ENCODE peak calls at places on chromosomes 1 and 21, in ten cellular contexts. M is progenitor cell of endocrine pancreas; I is activated CD8-positive, alpha-beta memory T cell treated with anti-CD3 and anti-CD28 coated beads for 24 hours; L is MCF 10A; F is mammary epithelial cell; C is stimulated activated CD8-positive, alpha-beta memory T cell treated with anti-CD3 and anti-CD28 coated beads, Interleukin-2, amount 100 ng/mL, for 1 hour; H is RWPE1; W is HL-60; R is SK-N-DZ; G is NCI-H1105 treated with DMSO at 0.1 percent for 48 hours. Z is an unnamed sample.

GRCh38 chr1:178155478-178156255 is 61.8 kb downstream of the RASAL2 start:
- DNase-seq in M (no peak), I (no peak), L (no peak), F (no peak), C (no peak), H (no peak), W (no peak), R (no peak), G (no peak), Z (no peak)

GRCh38 chr1:236451796-236452373 is 57.8 kb downstream of the EDARADD start:
- DNase-seq in M (no peak), I (peak), L (peak), F (peak), C (no peak), H (no peak), W (peak), R (no peak), G (no peak), Z (no peak)

GRCh38 chr1:54134301-54134700 is 18.5 kb downstream of the CDCP2 start:
- DNase-seq in M (no peak), I (no peak), L (no peak), F (no peak), C (no peak), H (no peak), W (no peak), R (no peak), G (no peak), Z (no peak)

GRCh38 chr1:62325696-62326095 is 6.5 kb upstream of the KANK4 start:
- DNase-seq in M (no peak), I (no peak), L (peak), F (peak), C (no peak), H (no peak), W (no peak), R (no peak), G (no peak), Z (no peak)

GRCh38 chr1:180265871-180266270 is 35.8 kb downstream of the LHX4 start:
- DNase-seq in M (no peak), I (no peak), L (no peak), F (no peak), C (no peak), H (no peak), W (no peak), R (no peak), G (no peak), Z (no peak)

GRCh38 chr1:89286549-89287181 is 14.0 kb upstream of the GBP5 start:
- DNase-seq in M (no peak), I (no peak), L (no peak), F (no peak), C (no peak), H (no peak), W (no peak), R (no peak), G (no peak), Z (no peak)

GRCh38 chr1:178417858-178418257 is 78.9 kb downstream of the CLEC20A start:
- DNase-seq in M (no peak), I (no peak), L (peak), F (peak), C (no peak), H (peak), W (no peak), R (no peak), G (no peak), Z (no peak)

GRCh38 chr1:210321131-210321530 is 7.6 kb upstream of the HHAT start:
- DNase-seq in M (no peak), I (no peak), L (peak), F (no peak), C (no peak), H (peak), W (no peak), R (no peak), G (peak), Z (no peak)

GRCh38 chr1:151653397-151653796 is 41.5 kb downstream of the SNX27 start:
- DNase-seq in M (no peak), I (no peak), L (peak), F (no peak), C (no peak), H (no peak), W (peak), R (no peak), G (no peak), Z (no peak)

GRCh38 chr1:14945132-14946010 is 208.2 kb upstream of the TMEM51 start:
- DNase-seq in M (no peak), I (no peak), L (no peak), F (peak), C (no peak), H (no peak), W (no peak), R (peak), G (no peak), Z (no peak)

GRCh38 chr1:36768486-36769178 is 265.7 kb downstream of the GRIK3 start:
- DNase-seq in M (no peak), I (no peak), L (no peak), F (no peak), C (no peak), H (no peak), W (no peak), R (no peak), G (no peak), Z (no peak)

GRCh38 chr21:41453761-41454160 is 27.7 kb downstream of the MX1 start:
- DNase-seq in M (no peak), I (no peak), L (no peak), F (no peak), C (no peak), H (no peak), W (no peak), R (no peak), G (no peak), Z (no peak)

GRCh38 chr1:24720152-24720551 is 25.1 kb upstream of the CLIC4 start:
- DNase-seq in M (no peak), I (no peak), L (peak), F (peak), C (no peak), H (no peak), W (no peak), R (no peak), G (no peak), Z (no peak)

GRCh38 chr1:17920881-17921635 is 165.9 kb downstream of the ACTL8 start:
- DNase-seq in M (no peak), I (no peak), L (no peak), F (no peak), C (no peak), H (no peak), W (no peak), R (no peak), G (no peak), Z (no peak)

GRCh38 chr1:228194921-228195812 is 12.7 kb upstream of the OBSCN start:
- DNase-seq in M (no peak), I (peak), L (no peak), F (no peak), C (no peak), H (no peak), W (no peak), R (no peak), G (no peak), Z (no peak)

GRCh38 chr1:16614361-16615252 is 1.2 kb upstream of the NBPF1 start:
- DNase-seq in M (no peak), I (peak), L (no peak), F (no peak), C (no peak), H (no peak), W (no peak), R (no peak), G (no peak), Z (peak)

GRCh38 chr1:214525535-214526019 is 25.8 kb downstream of the PTPN14 start:
- DNase-seq in M (no peak), I (no peak), L (peak), F (peak), C (no peak), H (no peak), W (no peak), R (no peak), G (no peak), Z (no peak)

GRCh38 chr1:198167436-198167934 is 10.7 kb downstream of the NEK7 start:
- DNase-seq in M (no peak), I (no peak), L (peak), F (peak), C (no peak), H (peak), W (no peak), R (peak), G (no peak), Z (no peak)

GRCh38 chr1:184289825-184290550 is 96.8 kb upstream of the C1orf21 start:
- DNase-seq in M (no peak), I (no peak), L (peak), F (peak), C (no peak), H (no peak), W (no peak), R (no peak), G (no peak), Z (no peak)

GRCh38 chr1:231584117-231584516 is 42.5 kb upstream of the DISC1 start:
- DNase-seq in M (no peak), I (no peak), L (peak), F (peak), C (no peak), H (peak), W (no peak), R (no peak), G (peak), Z (no peak)

GRCh38 chr21:33512481-33512880 is 21.0 kb upstream of the DNAJC28 start:
- DNase-seq in M (no peak), I (no peak), L (no peak), F (no peak), C (no peak), H (no peak), W (no peak), R (no peak), G (no peak), Z (no peak)